ENCODE peak calls at places on chromosomes 1 and 21, in eight cellular contexts. N is prostate gland; E is heart right ventricle; Z is tibial artery; X is upper lobe of right lung; U is colonic mucosa; C is CD8-positive, alpha-beta memory T cell; D is CD4-positive, CD25-positive, alpha-beta regulatory T cell. K is an unnamed sample.

GRCh38 chr1:61261585-61261984 is 179.2 kb downstream of the NFIA start:
- DNase-seq in N (no peak), E (no peak), Z (no peak), X (no peak), U (no peak), C (no peak), D (no peak), K (no peak)

GRCh38 chr1:98045211-98046030 is 124.6 kb upstream of the DPYD start:
- DNase-seq in N (no peak), E (peak; percentile 10), Z (no peak), X (no peak), U (no peak), C (no peak), D (no peak), K (peak; percentile 67)

GRCh38 chr21:41972511-41973205 is 18.8 kb upstream of the C2CD2 start:
- DNase-seq in N (no peak), E (no peak), Z (no peak), X (no peak), U (peak; percentile 14), C (no peak), D (no peak), K (no peak)

GRCh38 chr1:152458384-152459185 is 44.5 kb upstream of the CRNN start:
- DNase-seq in N (peak; percentile 69), E (peak; percentile 62), Z (peak; percentile 85), X (peak; percentile 70), U (peak; percentile 84), C (peak; percentile 61), D (peak; percentile 84), K (peak; percentile 82)

GRCh38 chr1:174837386-174837785 is 162.4 kb upstream of the CACYBP start:
- DNase-seq in N (no peak), E (no peak), Z (no peak), X (no peak), U (no peak), C (no peak), D (no peak), K (no peak)

GRCh38 chr1:7281821-7282220 is 489.3 kb upstream of the VAMP3 start:
- DNase-seq in N (no peak), E (no peak), Z (no peak), X (no peak), U (peak; percentile 18), C (no peak), D (no peak), K (no peak)

GRCh38 chr1:65048325-65048724 is 82.0 kb upstream of the JAK1 start:
- DNase-seq in N (no peak), E (no peak), Z (no peak), X (no peak), U (no peak), C (no peak), D (no peak), K (no peak)

GRCh38 chr1:81760487-81761097 is 40.1 kb upstream of the ADGRL2 start:
- DNase-seq in N (no peak), E (no peak), Z (no peak), X (no peak), U (no peak), C (no peak), D (no peak), K (no peak)

GRCh38 chr1:108628666-108629065 is 32.2 kb downstream of the HENMT1 start:
- DNase-seq in N (no peak), E (no peak), Z (no peak), X (no peak), U (no peak), C (no peak), D (no peak), K (no peak)

GRCh38 chr1:37513795-37514349 is 694 bp downstream of the MEAF6 start:
- DNase-seq in N (no peak), E (no peak), Z (no peak), X (peak; percentile 73), U (peak; percentile 34), C (peak; percentile 16), D (peak; percentile 55), K (no peak)

GRCh38 chr1:212609701-212610574 is 1.4 kb downstream of the ATF3 start:
- DNase-seq in N (peak; percentile 21), E (no peak), Z (no peak), X (no peak), U (peak; percentile 29), C (no peak), D (peak; percentile 19), K (no peak)

DNA sequence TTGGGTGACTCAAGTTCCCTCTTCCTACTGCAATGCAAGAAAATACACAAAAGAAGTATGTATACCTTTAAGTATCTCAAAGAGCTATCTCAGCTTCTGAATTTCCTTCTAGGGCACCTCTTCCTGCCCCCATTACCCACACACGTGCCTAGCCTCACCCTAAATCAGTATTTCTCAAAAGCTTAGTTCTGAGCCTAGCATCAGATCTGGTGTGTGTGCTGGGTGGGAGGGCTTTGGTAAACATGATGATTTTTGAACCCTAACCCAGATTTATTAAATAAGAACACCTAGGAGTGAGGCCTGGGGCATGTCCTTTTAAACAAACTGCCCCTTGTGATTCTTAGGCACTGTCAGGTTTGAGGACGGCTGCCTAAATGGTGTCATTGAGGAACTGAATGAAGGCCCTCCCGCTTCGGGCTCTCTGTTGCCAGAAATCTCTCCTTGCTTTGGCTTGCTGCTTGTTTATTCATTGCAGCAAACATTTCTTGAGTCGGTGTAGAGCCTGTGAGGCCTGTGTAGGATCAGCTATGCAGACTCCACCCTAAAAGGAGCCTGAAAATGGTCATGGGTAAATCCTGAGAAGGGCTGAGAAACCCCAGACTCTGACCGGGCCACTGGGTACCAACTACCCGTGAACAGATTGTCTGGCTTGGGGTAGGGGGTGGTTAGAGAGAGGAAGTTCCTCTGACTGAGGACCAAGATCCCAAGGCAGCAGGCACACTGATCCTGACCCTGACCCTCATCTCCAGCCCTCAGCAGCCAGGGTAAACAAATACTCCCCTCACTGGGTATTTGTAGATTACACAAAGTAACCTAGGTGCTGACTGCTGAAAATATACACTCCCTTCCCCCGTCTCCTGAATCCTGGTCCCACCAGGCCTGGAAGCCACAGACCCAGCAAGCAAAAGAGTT is 3.0 kb downstream of the IL6R start:
- DNase-seq in N (peak; percentile 59), E (no peak), Z (peak; percentile 73), X (peak; percentile 50), U (peak; percentile 19), C (no peak), D (peak; percentile 71), K (no peak)
- H3K27ac ChIP-seq in N (peak overlapping the region; percentile 97), E (peak overlapping the region; percentile 96), Z (peak overlapping the region; percentile 98), X (peak overlapping the region; percentile 99), U (peak overlapping the region; percentile 92), C (no peak overlapping the region), D (peak overlapping the region; percentile 87), K (no peak overlapping the region)

GRCh38 chr1:235326719-235327558 is 1.0 kb downstream of the ARID4B start:
- DNase-seq in N (peak; percentile 8), E (peak; percentile 38), Z (peak; percentile 72), X (peak; percentile 74), U (peak; percentile 54), C (peak; percentile 57), D (peak; percentile 77), K (peak; percentile 82)
- H3K4me1 ChIP-seq in N (peaks cover 4% of the 10 kb centered on the region), E (peaks cover 74% of the 10 kb centered on the region), Z (peaks cover 72% of the 10 kb centered on the region), X (peaks cover 51% of the 10 kb centered on the region), U (peaks cover 5% of the 10 kb centered on the region), C (peaks cover 65% of the 10 kb centered on the region), D (peaks cover 72% of the 10 kb centered on the region), K (no peaks in the 10 kb centered on the region)

GRCh38 chr1:44030606-44031050 is 634 bp downstream of the SLC6A9 start:
- DNase-seq in N (no peak), E (peak; percentile 54), Z (no peak), X (no peak), U (no peak), C (peak; percentile 38), D (peak; percentile 62), K (no peak)
- H3K27ac ChIP-seq in N (peak overlapping the region; percentile 87), E (peak overlapping the region; percentile 71), Z (peak overlapping the region; percentile 95), X (peak overlapping the region; percentile 65), U (peak overlapping the region; percentile 91), C (peak overlapping the region; percentile 64), D (peak overlapping the region; percentile 79), K (no peak overlapping the region)

DNA sequence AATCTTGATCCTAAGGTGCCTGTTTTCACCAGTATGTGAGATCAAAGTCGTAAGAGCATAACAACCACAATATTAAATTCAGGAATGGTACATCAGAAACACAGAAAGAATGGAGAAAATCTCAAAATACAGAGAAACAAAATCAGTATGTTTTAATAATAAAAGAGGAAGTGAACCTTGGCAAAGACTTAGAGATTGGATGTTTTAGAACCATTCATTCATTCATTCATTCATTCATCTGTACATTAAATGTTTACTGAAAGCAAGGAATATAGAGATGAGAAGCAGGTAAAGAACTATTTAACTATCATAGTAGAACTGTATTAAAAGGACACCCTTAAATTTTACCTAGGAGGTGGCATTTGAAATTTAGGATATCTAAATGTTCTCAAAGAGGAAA is 55.7 kb downstream of the EDEM3 start:
- DNase-seq in N (no peak), E (no peak), Z (no peak), X (no peak), U (no peak), C (no peak), D (no peak), K (no peak)
- H3K4me1 ChIP-seq in N (no peaks in the 10 kb centered on the region), E (peaks cover 7% of the 10 kb centered on the region), Z (no peaks in the 10 kb centered on the region), X (no peaks in the 10 kb centered on the region), U (no peaks in the 10 kb centered on the region), C (no peaks in the 10 kb centered on the region), D (no peaks in the 10 kb centered on the region), K (no peaks in the 10 kb centered on the region)

GRCh38 chr1:228081578-228082259 is 789 bp upstream of the ARF1 start:
- DNase-seq in N (no peak), E (no peak), Z (peak; percentile 78), X (peak; percentile 65), U (no peak), C (no peak), D (peak; percentile 20), K (peak; percentile 75)
- H3K27ac ChIP-seq in N (peak overlapping the region; percentile 98), E (peak overlapping the region; percentile 99), Z (peak overlapping the region; percentile 95), X (peak overlapping the region; percentile 99), U (peak overlapping the region; percentile 96), C (peak overlapping the region; percentile 96), D (peak overlapping the region; percentile 92), K (no peak overlapping the region)

K was measured in aorta.